ENCODE peak calls at places on chromosomes 3 and 15, in nine cellular contexts. S is ovary; W is PC-9; I is psoas muscle; U is cardiac muscle cell; O is kidney; F is CD8-positive, alpha-beta memory T cell; Y is SK-N-SH; N is fibroblast of lung. C is an unnamed sample.

GRCh38 chr15:23081271-23081670 is 41.9 kb upstream of the TUBGCP5 start:
- DNase-seq in S (no peak), W (no peak), I (no peak), U (no peak), O (no peak), F (no peak), Y (no peak), N (no peak), C (no peak)

GRCh38 chr15:90866161-90866715 is 2.1 kb upstream of the FURIN start:
- DNase-seq in S (no peak), W (no peak), I (no peak), U (no peak), O (no peak), F (no peak), Y (no peak), N (no peak), C (no peak)

GRCh38 chr3:13894096-13894811 is 14.4 kb upstream of the WNT7A start:
- DNase-seq in S (no peak), W (no peak), I (no peak), U (no peak), O (no peak), F (no peak), Y (no peak), N (no peak), C (no peak)

GRCh38 chr3:101849714-101850326 is 506 bp downstream of the NFKBIZ start:
- DNase-seq in S (peak; percentile 51), W (peak; percentile 52), I (peak; percentile 72), U (no peak), O (no peak), F (peak; percentile 72), Y (peak; percentile 76), N (no peak), C (peak; percentile 24)

GRCh38 chr15:67077641-67078215 is 12.3 kb downstream of the SMAD3 start:
- DNase-seq in S (no peak), W (no peak), I (peak; percentile 60), U (no peak), O (no peak), F (no peak), Y (no peak), N (no peak), C (no peak)

GRCh38 chr3:195441476-195441970 is 1.3 kb downstream of the ACAP2 start:
- DNase-seq in S (no peak), W (no peak), I (no peak), U (peak; percentile 17), O (no peak), F (no peak), Y (peak; percentile 69), N (no peak), C (no peak)

GRCh38 chr3:124552224-124552623 is 178.0 kb upstream of the UMPS start:
- DNase-seq in S (no peak), W (peak; percentile 78), I (no peak), U (no peak), O (no peak), F (no peak), Y (no peak), N (no peak), C (no peak)

GRCh38 chr15:69292826-69293420 is 5.8 kb upstream of the PAQR5 start:
- DNase-seq in S (no peak), W (no peak), I (no peak), U (no peak), O (no peak), F (no peak), Y (no peak), N (no peak), C (no peak)

GRCh38 chr3:37934631-37935289 is 55.8 kb upstream of the VILL start:
- DNase-seq in S (no peak), W (no peak), I (no peak), U (peak; percentile 50), O (no peak), F (no peak), Y (no peak), N (peak; percentile 31), C (no peak)

GRCh38 chr3:188197388-188197847 is 43.5 kb downstream of the LPP start:
- DNase-seq in S (no peak), W (peak; percentile 61), I (no peak), U (no peak), O (peak; percentile 64), F (no peak), Y (no peak), N (no peak), C (peak; percentile 33)

GRCh38 chr15:22968356-22968755 is 11.8 kb downstream of the CYFIP1 start:
- DNase-seq in S (no peak), W (no peak), I (no peak), U (peak; percentile 81), O (no peak), F (no peak), Y (no peak), N (peak; percentile 84), C (no peak)

GRCh38 chr3:12288466-12289129 is at the start of gene PPARG:
- DNase-seq in S (peak; percentile 48), W (peak; percentile 72), I (peak; percentile 57), U (peak; percentile 65), O (peak; percentile 80), F (no peak), Y (peak; percentile 73), N (peak; percentile 66), C (peak; percentile 56)

DNA sequence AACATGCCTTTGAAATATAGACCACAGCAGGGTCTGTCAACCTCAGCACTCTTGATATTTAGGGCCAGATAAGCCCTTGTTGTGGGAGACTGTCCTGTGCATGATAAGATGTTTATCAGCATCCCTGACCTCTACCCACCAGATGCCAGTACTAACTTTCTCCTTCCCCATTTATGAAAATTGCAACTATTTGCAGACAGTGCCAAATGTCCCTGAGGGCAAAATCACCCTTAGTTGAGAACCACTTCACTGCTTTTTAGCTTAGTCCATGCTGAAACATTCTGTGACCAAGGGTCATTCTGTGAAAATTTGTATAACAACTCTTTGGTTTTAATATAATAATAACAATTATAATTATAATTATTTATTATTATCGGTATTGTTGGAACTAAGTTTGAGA is 1032.4 kb downstream of the MCTP2 start:
- DNase-seq in S (no peak), W (no peak), I (no peak), U (no peak), O (no peak), F (no peak), Y (no peak), N (no peak), C (no peak)
- H3K4me1 ChIP-seq in S (peaks cover 8% of the 10 kb centered on the region), W (no peaks in the 10 kb centered on the region), I (no peaks in the 10 kb centered on the region), U (peaks cover 10% of the 10 kb centered on the region), O (no peaks in the 10 kb centered on the region), F (peaks cover 3% of the 10 kb centered on the region), Y (no peaks in the 10 kb centered on the region), N (peaks cover 27% of the 10 kb centered on the region), C (peaks cover 40% of the 10 kb centered on the region)

GRCh38 chr3:87227835-87228144 is 681 bp downstream of the CHMP2B start:
- DNase-seq in S (no peak), W (no peak), I (no peak), U (no peak), O (no peak), F (no peak), Y (no peak), N (peak; percentile 17), C (no peak)

GRCh38 chr3:87227104-87227834 is at the start of gene CHMP2B:
- DNase-seq in S (peak; percentile 95), W (peak; percentile 92), I (peak; percentile 97), U (peak; percentile 95), O (peak; percentile 97), F (peak; percentile 94), Y (peak; percentile 88), N (peak; percentile 92), C (peak; percentile 93)

GRCh38 chr3:87225659-87226058 is 1.4 kb upstream of the CHMP2B start:
- DNase-seq in S (peak; percentile 20), W (no peak), I (no peak), U (no peak), O (no peak), F (no peak), Y (no peak), N (peak; percentile 53), C (no peak)

GRCh38 chr3:87229113-87229512 is 2.0 kb downstream of the CHMP2B start:
- DNase-seq in S (no peak), W (no peak), I (no peak), U (no peak), O (no peak), F (no peak), Y (no peak), N (no peak), C (no peak)

DNA sequence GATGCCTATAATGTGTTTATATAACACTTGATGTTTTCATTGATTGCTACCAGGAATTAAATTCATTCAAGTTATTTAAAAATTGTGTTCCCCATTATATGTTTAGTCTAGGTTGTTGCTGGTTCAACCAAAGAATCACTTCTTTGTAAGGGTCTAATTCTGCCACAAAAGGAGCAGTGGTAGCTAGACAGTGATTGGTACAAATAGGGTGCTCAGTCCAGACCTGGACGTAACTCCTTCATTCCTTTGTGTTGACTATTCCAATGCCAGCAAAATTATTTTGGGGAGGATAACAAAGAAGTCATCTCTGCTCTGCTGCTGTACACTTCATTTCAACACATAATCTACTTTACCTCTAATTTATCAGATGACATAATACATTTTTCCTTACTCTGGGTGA is 1.2 kb downstream of the CHMP2B start:
- DNase-seq in S (no peak), W (no peak), I (no peak), U (peak; percentile 27), O (no peak), F (no peak), Y (no peak), N (peak; percentile 5), C (no peak)
- H3K4me3 ChIP-seq in S (peak overlapping the region; percentile 76), W (peak overlapping the region; percentile 84), I (peak overlapping the region; percentile 81), U (peak overlapping the region; percentile 90), O (peak overlapping the region; percentile 98), F (peak overlapping the region; percentile 96), Y (peak overlapping the region; percentile 98), N (peak overlapping the region; percentile 83), C (peak overlapping the region; percentile 98)

GRCh38 chr15:70835826-70836225 is 18.1 kb downstream of the LARP6 start:
- DNase-seq in S (no peak), W (no peak), I (no peak), U (no peak), O (no peak), F (no peak), Y (no peak), N (no peak), C (no peak)
- H3K27ac ChIP-seq in S (peak overlapping the region; percentile 62), W (no peak overlapping the region), I (no peak overlapping the region), U (no peak overlapping the region), O (no peak overlapping the region), F (no peak overlapping the region), Y (no peak overlapping the region), N (no peak overlapping the region), C (peak overlapping the region; percentile 86)

GRCh38 chr15:65418596-65418995 is 4.2 kb downstream of the IGDCC4 start:
- DNase-seq in S (no peak), W (no peak), I (no peak), U (no peak), O (no peak), F (no peak), Y (peak; percentile 78), N (no peak), C (no peak)

GRCh38 chr15:65413760-65414144 is 9.0 kb downstream of the IGDCC4 start:
- DNase-seq in S (no peak), W (no peak), I (no peak), U (no peak), O (peak; percentile 23), F (no peak), Y (no peak), N (no peak), C (no peak)

GRCh38 chr15:65414841-65415621 is 7.7 kb downstream of the IGDCC4 start:
- DNase-seq in S (peak; percentile 39), W (no peak), I (peak; percentile 79), U (peak; percentile 56), O (peak; percentile 47), F (no peak), Y (no peak), N (peak; percentile 50), C (peak; percentile 37)

GRCh38 chr15:65413051-65413759 is 9.5 kb downstream of the IGDCC4 start:
- DNase-seq in S (no peak), W (no peak), I (no peak), U (no peak), O (peak; percentile 27), F (no peak), Y (no peak), N (no peak), C (no peak)

GRCh38 chr15:65416845-65417416 is 5.8 kb downstream of the IGDCC4 start:
- DNase-seq in S (peak; percentile 87), W (no peak), I (peak; percentile 87), U (peak; percentile 75), O (peak; percentile 24), F (no peak), Y (no peak), N (peak; percentile 56), C (peak; percentile 54)
- H3K4me1 ChIP-seq in S (peaks cover 17% of the 10 kb centered on the region), W (peaks cover 9% of the 10 kb centered on the region), I (peaks cover 44% of the 10 kb centered on the region), U (peaks cover 33% of the 10 kb centered on the region), O (peaks cover 8% of the 10 kb centered on the region), F (peaks cover 4% of the 10 kb centered on the region), Y (peaks cover 6% of the 10 kb centered on the region), N (peaks cover 3% of the 10 kb centered on the region), C (peaks cover 14% of the 10 kb centered on the region)